ENCODE peak calls at places on chromosome 2, in eight cellular contexts. One of them, this sample, is unnamed.
A peak's percentile ranks its signal among the peaks of the same experiment; 100 is the strongest.

GRCh38 chr2:129058981-129059380 is 740.3 kb upstream of the HS6ST1 start:
- DNase-seq in ovary: no peak
- DNase-seq in IMR-90: no peak
- DNase-seq in gastrocnemius medialis: no peak
- DNase-seq in adrenal gland: no peak
- DNase-seq in sigmoid colon: no peak
- DNase-seq in Peyer's patch: no peak
- DNase-seq in uterus: no peak
- DNase-seq in this sample: no peak

GRCh38 chr2:41872646-41873045 is 175.2 kb upstream of the PKDCC start:
- DNase-seq in uterus: no peak
- DNase-seq in ovary: no peak
- DNase-seq in adrenal gland: no peak
- DNase-seq in gastrocnemius medialis: no peak
- DNase-seq in sigmoid colon: no peak
- DNase-seq in Peyer's patch: no peak
- DNase-seq in IMR-90: peak; percentile 37
- DNase-seq in this sample: no peak

GRCh38 chr2:171595896-171596295 is 73.6 kb downstream of the CYBRD1 start:
- DNase-seq in IMR-90: peak; percentile 95
- DNase-seq in ovary: no peak
- DNase-seq in sigmoid colon: no peak
- DNase-seq in uterus: no peak
- DNase-seq in Peyer's patch: no peak
- DNase-seq in gastrocnemius medialis: no peak
- DNase-seq in adrenal gland: peak; percentile 54
- DNase-seq in this sample: no peak

GRCh38 chr2:231321021-231321420 is 74.5 kb upstream of the B3GNT7 start:
- DNase-seq in adrenal gland: peak; percentile 72
- DNase-seq in sigmoid colon: peak; percentile 68
- DNase-seq in ovary: peak; percentile 77
- DNase-seq in gastrocnemius medialis: no peak
- DNase-seq in IMR-90: no peak
- DNase-seq in uterus: peak; percentile 23
- DNase-seq in Peyer's patch: no peak
- DNase-seq in this sample: no peak

GRCh38 chr2:43467889-43468288 is 127.9 kb downstream of the THADA start:
- DNase-seq in Peyer's patch: no peak
- DNase-seq in sigmoid colon: no peak
- DNase-seq in gastrocnemius medialis: no peak
- DNase-seq in adrenal gland: no peak
- DNase-seq in uterus: no peak
- DNase-seq in ovary: no peak
- DNase-seq in IMR-90: peak; percentile 63
- DNase-seq in this sample: no peak

GRCh38 chr2:47274054-47274779 is 119.1 kb upstream of the STPG4 start:
- DNase-seq in ovary: no peak
- DNase-seq in adrenal gland: peak; percentile 49
- DNase-seq in sigmoid colon: no peak
- DNase-seq in IMR-90: peak; percentile 94
- DNase-seq in Peyer's patch: no peak
- DNase-seq in gastrocnemius medialis: peak; percentile 34
- DNase-seq in uterus: peak; percentile 37
- DNase-seq in this sample: no peak

GRCh38 chr2:174325373-174325772 is 9.4 kb upstream of the SP9 start:
- DNase-seq in uterus: no peak
- DNase-seq in Peyer's patch: no peak
- DNase-seq in ovary: no peak
- DNase-seq in adrenal gland: no peak
- DNase-seq in sigmoid colon: no peak
- DNase-seq in gastrocnemius medialis: no peak
- DNase-seq in IMR-90: no peak
- DNase-seq in this sample: no peak

GRCh38 chr2:127423476-127423840 is 5.2 kb downstream of the PROC start:
- DNase-seq in ovary: no peak
- DNase-seq in uterus: no peak
- DNase-seq in Peyer's patch: no peak
- DNase-seq in gastrocnemius medialis: no peak
- DNase-seq in IMR-90: no peak
- DNase-seq in adrenal gland: no peak
- DNase-seq in sigmoid colon: no peak
- DNase-seq in this sample: no peak

GRCh38 chr2:237739101-237739500 is 59.5 kb upstream of the RBM44 start:
- DNase-seq in ovary: no peak
- DNase-seq in uterus: peak; percentile 79
- DNase-seq in IMR-90: no peak
- DNase-seq in sigmoid colon: peak; percentile 87
- DNase-seq in gastrocnemius medialis: peak; percentile 93
- DNase-seq in Peyer's patch: no peak
- DNase-seq in adrenal gland: peak; percentile 68
- DNase-seq in this sample: no peak

GRCh38 chr2:9331704-9332103 is 91.6 kb downstream of the ITGB1BP1 start:
- DNase-seq in IMR-90: peak; percentile 66
- DNase-seq in gastrocnemius medialis: no peak
- DNase-seq in Peyer's patch: no peak
- DNase-seq in uterus: no peak
- DNase-seq in adrenal gland: no peak
- DNase-seq in ovary: no peak
- DNase-seq in sigmoid colon: no peak
- DNase-seq in this sample: no peak

GRCh38 chr2:20136149-20136548 is 84.7 kb upstream of the LAPTM4A start:
- DNase-seq in gastrocnemius medialis: no peak
- DNase-seq in adrenal gland: no peak
- DNase-seq in uterus: no peak
- DNase-seq in IMR-90: no peak
- DNase-seq in sigmoid colon: no peak
- DNase-seq in ovary: no peak
- DNase-seq in Peyer's patch: no peak
- DNase-seq in this sample: no peak

GRCh38 chr2:29487967-29488550 is 372.8 kb downstream of the CLIP4 start:
- DNase-seq in adrenal gland: no peak
- DNase-seq in ovary: no peak
- DNase-seq in gastrocnemius medialis: no peak
- DNase-seq in Peyer's patch: no peak
- DNase-seq in IMR-90: peak; percentile 63
- DNase-seq in sigmoid colon: no peak
- DNase-seq in uterus: no peak
- DNase-seq in this sample: no peak

GRCh38 chr2:74373189-74373588 is 6.9 kb downstream of the DCTN1 start:
- DNase-seq in ovary: no peak
- DNase-seq in Peyer's patch: no peak
- DNase-seq in uterus: peak; percentile 30
- DNase-seq in adrenal gland: peak; percentile 45
- DNase-seq in IMR-90: no peak
- DNase-seq in gastrocnemius medialis: peak; percentile 39
- DNase-seq in sigmoid colon: no peak
- DNase-seq in this sample: no peak

GRCh38 chr2:132416080-132416911 is at the start of gene GPR39:
- DNase-seq in Peyer's patch: peak; percentile 19
- DNase-seq in adrenal gland: peak; percentile 63
- DNase-seq in ovary: peak; percentile 28
- DNase-seq in gastrocnemius medialis: peak; percentile 25
- DNase-seq in uterus: peak; percentile 48
- DNase-seq in sigmoid colon: peak; percentile 78
- DNase-seq in IMR-90: peak; percentile 96
- DNase-seq in this sample: no peak
- H3K4me3 ChIP-seq in Peyer's patch: peak within 1 kb of the TSS; percentile 66
- H3K4me3 ChIP-seq in adrenal gland: peak within 1 kb of the TSS; percentile 50
- H3K4me3 ChIP-seq in ovary: peak within 1 kb of the TSS; percentile 42
- H3K4me3 ChIP-seq in gastrocnemius medialis: peak within 1 kb of the TSS; percentile 59
- H3K4me3 ChIP-seq in uterus: peak within 1 kb of the TSS; percentile 40
- H3K4me3 ChIP-seq in sigmoid colon: peak within 1 kb of the TSS; percentile 63
- H3K4me3 ChIP-seq in IMR-90: peak within 1 kb of the TSS; percentile 59
- H3K4me3 ChIP-seq in this sample: peak within 1 kb of the TSS; percentile 61

GRCh38 chr2:98734157-98734556 is 3.2 kb upstream of the MGAT4A start:
- DNase-seq in adrenal gland: no peak
- DNase-seq in Peyer's patch: no peak
- DNase-seq in gastrocnemius medialis: no peak
- DNase-seq in ovary: no peak
- DNase-seq in IMR-90: no peak
- DNase-seq in sigmoid colon: no peak
- DNase-seq in uterus: no peak
- DNase-seq in this sample: no peak
- H3K27me3 ChIP-seq in adrenal gland: no peaks in the 10 kb centered on the region
- H3K27me3 ChIP-seq in Peyer's patch: no peaks in the 10 kb centered on the region
- H3K27me3 ChIP-seq in gastrocnemius medialis: no peaks in the 10 kb centered on the region
- H3K27me3 ChIP-seq in ovary: no peaks in the 10 kb centered on the region
- H3K27me3 ChIP-seq in IMR-90: peaks cover 25% of the 10 kb centered on the region
- H3K27me3 ChIP-seq in sigmoid colon: no peaks in the 10 kb centered on the region
- H3K27me3 ChIP-seq in uterus: no peaks in the 10 kb centered on the region
- H3K27me3 ChIP-seq in this sample: no peaks in the 10 kb centered on the region

DNA sequence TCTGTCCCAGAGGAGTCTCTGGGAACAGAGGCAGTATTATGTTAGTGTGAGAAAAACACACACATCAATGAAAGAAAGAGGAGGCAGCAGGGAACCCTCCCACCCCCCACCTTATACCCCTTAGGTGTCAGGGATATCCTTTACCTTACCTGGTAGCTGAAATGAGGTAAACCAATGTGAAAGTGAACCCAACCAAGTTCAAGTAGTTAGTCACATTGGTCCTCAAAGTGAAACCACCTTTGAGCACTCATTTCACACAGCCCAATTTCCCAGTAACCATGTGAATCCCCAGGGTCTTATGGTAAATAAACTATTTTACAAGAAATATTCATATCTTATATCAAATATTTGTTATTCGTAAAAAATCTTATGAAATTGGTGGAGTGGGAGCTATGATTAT is 377.8 kb downstream of the LRATD1 start:
- DNase-seq in ovary: no peak
- DNase-seq in gastrocnemius medialis: no peak
- DNase-seq in uterus: no peak
- DNase-seq in sigmoid colon: no peak
- DNase-seq in adrenal gland: no peak
- DNase-seq in IMR-90: no peak
- DNase-seq in Peyer's patch: no peak
- DNase-seq in this sample: no peak
- TF ChIP-seq POLR2A in ovary: no peak
- TF ChIP-seq POLR2A in gastrocnemius medialis: no peak
- TF ChIP-seq POLR2A in uterus: no peak
- TF ChIP-seq POLR2A in sigmoid colon: no peak
- TF ChIP-seq POLR2A in adrenal gland: no peak
- TF ChIP-seq POLR2A in IMR-90: no peak
- TF ChIP-seq POLR2A in Peyer's patch: no peak
- TF ChIP-seq POLR2A in this sample: no peak

GRCh38 chr2:27493948-27494283 is 1.1 kb downstream of the FNDC4 start:
- DNase-seq in adrenal gland: no peak
- DNase-seq in sigmoid colon: no peak
- DNase-seq in ovary: no peak
- DNase-seq in Peyer's patch: no peak
- DNase-seq in uterus: peak; percentile 45
- DNase-seq in gastrocnemius medialis: no peak
- DNase-seq in IMR-90: no peak
- DNase-seq in this sample: no peak
- H3K4me3 ChIP-seq in adrenal gland: no peak overlapping the region
- H3K4me3 ChIP-seq in sigmoid colon: no peak overlapping the region
- H3K4me3 ChIP-seq in ovary: no peak overlapping the region
- H3K4me3 ChIP-seq in Peyer's patch: no peak overlapping the region
- H3K4me3 ChIP-seq in uterus: no peak overlapping the region
- H3K4me3 ChIP-seq in gastrocnemius medialis: peak overlapping the region; percentile 57
- H3K4me3 ChIP-seq in IMR-90: peak overlapping the region; percentile 94
- H3K4me3 ChIP-seq in this sample: no peak overlapping the region

GRCh38 chr2:232634319-232635150 is 1.1 kb downstream of the EFHD1 start:
- DNase-seq in sigmoid colon: no peak
- DNase-seq in ovary: peak; percentile 46
- DNase-seq in gastrocnemius medialis: no peak
- DNase-seq in adrenal gland: no peak
- DNase-seq in uterus: peak; percentile 41
- DNase-seq in Peyer's patch: no peak
- DNase-seq in IMR-90: no peak
- DNase-seq in this sample: no peak
- H3K27me3 ChIP-seq in sigmoid colon: peaks cover 15% of the 10 kb centered on the region
- H3K27me3 ChIP-seq in ovary: no peaks in the 10 kb centered on the region
- H3K27me3 ChIP-seq in gastrocnemius medialis: peaks cover 31% of the 10 kb centered on the region
- H3K27me3 ChIP-seq in adrenal gland: peaks cover 14% of the 10 kb centered on the region
- H3K27me3 ChIP-seq in uterus: no peaks in the 10 kb centered on the region
- H3K27me3 ChIP-seq in Peyer's patch: no peaks in the 10 kb centered on the region
- H3K27me3 ChIP-seq in IMR-90: peaks cover 63% of the 10 kb centered on the region
- H3K27me3 ChIP-seq in this sample: peaks cover 31% of the 10 kb centered on the region

GRCh38 chr2:234954551-234954992 is 2.8 kb downstream of the SH3BP4 start:
- DNase-seq in sigmoid colon: peak; percentile 49
- DNase-seq in uterus: no peak
- DNase-seq in gastrocnemius medialis: no peak
- DNase-seq in ovary: peak; percentile 56
- DNase-seq in IMR-90: peak; percentile 64
- DNase-seq in adrenal gland: no peak
- DNase-seq in Peyer's patch: no peak
- DNase-seq in this sample: peak; percentile 47

GRCh38 chr2:234957533-234958135 is 5.8 kb downstream of the SH3BP4 start:
- DNase-seq in uterus: no peak
- DNase-seq in Peyer's patch: no peak
- DNase-seq in ovary: no peak
- DNase-seq in adrenal gland: no peak
- DNase-seq in IMR-90: peak; percentile 81
- DNase-seq in gastrocnemius medialis: no peak
- DNase-seq in sigmoid colon: no peak
- DNase-seq in this sample: peak; percentile 11

GRCh38 chr2:234958311-234958710 is 6.5 kb downstream of the SH3BP4 start:
- DNase-seq in sigmoid colon: peak; percentile 57
- DNase-seq in IMR-90: no peak
- DNase-seq in uterus: no peak
- DNase-seq in adrenal gland: no peak
- DNase-seq in Peyer's patch: no peak
- DNase-seq in ovary: no peak
- DNase-seq in gastrocnemius medialis: no peak
- DNase-seq in this sample: peak; percentile 61

GRCh38 chr2:234955091-234955511 is 3.3 kb downstream of the SH3BP4 start:
- DNase-seq in gastrocnemius medialis: no peak
- DNase-seq in adrenal gland: no peak
- DNase-seq in IMR-90: no peak
- DNase-seq in sigmoid colon: peak; percentile 29
- DNase-seq in uterus: no peak
- DNase-seq in Peyer's patch: no peak
- DNase-seq in ovary: no peak
- DNase-seq in this sample: peak; percentile 56

GRCh38 chr2:234955971-234956509 is 4.2 kb downstream of the SH3BP4 start:
- DNase-seq in sigmoid colon: peak; percentile 21
- DNase-seq in IMR-90: no peak
- DNase-seq in Peyer's patch: no peak
- DNase-seq in gastrocnemius medialis: no peak
- DNase-seq in adrenal gland: no peak
- DNase-seq in ovary: no peak
- DNase-seq in uterus: no peak
- DNase-seq in this sample: no peak
- TF ChIP-seq POLR2A in sigmoid colon: no peak
- TF ChIP-seq POLR2A in IMR-90: no peak
- TF ChIP-seq POLR2A in Peyer's patch: peak; percentile 31
- TF ChIP-seq POLR2A in gastrocnemius medialis: no peak
- TF ChIP-seq POLR2A in adrenal gland: no peak
- TF ChIP-seq POLR2A in ovary: no peak
- TF ChIP-seq POLR2A in uterus: no peak
- TF ChIP-seq POLR2A in this sample: no peak

GRCh38 chr2:169077674-169078240 is 8.4 kb downstream of the DHRS9 start:
- DNase-seq in uterus: no peak
- DNase-seq in adrenal gland: no peak
- DNase-seq in Peyer's patch: no peak
- DNase-seq in sigmoid colon: no peak
- DNase-seq in IMR-90: no peak
- DNase-seq in ovary: no peak
- DNase-seq in gastrocnemius medialis: no peak
- DNase-seq in this sample: no peak
- H3K4me3 ChIP-seq in uterus: no peak overlapping the region
- H3K4me3 ChIP-seq in adrenal gland: no peak overlapping the region
- H3K4me3 ChIP-seq in Peyer's patch: no peak overlapping the region
- H3K4me3 ChIP-seq in sigmoid colon: no peak overlapping the region
- H3K4me3 ChIP-seq in IMR-90: no peak overlapping the region
- H3K4me3 ChIP-seq in ovary: no peak overlapping the region
- H3K4me3 ChIP-seq in gastrocnemius medialis: no peak overlapping the region
- H3K4me3 ChIP-seq in this sample: no peak overlapping the region

This sample was measured in spleen.